ENCODE peak calls at places on chromosome 7, in nine cellular contexts. X is transverse colon; K is WTC11; E is IMR-90; P is head of caudate nucleus; M is effector memory CD8-positive, alpha-beta T cell; R is NCI-H2171 treated with DMSO at 0.1 percent for 48 hours; F is fibroblast of lung; C is Jurkat, Clone E6-1. G is an unnamed sample.

GRCh38 chr7:140653319-140654108 is 12.9 kb upstream of the DENND2A start:
- DNase-seq in X (peak), K (peak), E (peak), P (peak), M (peak), R (peak), F (peak), C (no peak), G (peak)

GRCh38 chr7:879093-879492 is 2.7 kb downstream of the GET4 start:
- DNase-seq in X (no peak), K (no peak), E (no peak), P (no peak), M (no peak), R (no peak), F (no peak), C (no peak), G (no peak)

GRCh38 chr7:33853361-33854062 is 51.8 kb upstream of the BMPER start:
- DNase-seq in X (no peak), K (no peak), E (peak), P (no peak), M (no peak), R (no peak), F (peak), C (no peak), G (peak)

GRCh38 chr7:116393654-116394053 is 105.9 kb upstream of the CAV2 start:
- DNase-seq in X (no peak), K (no peak), E (peak), P (no peak), M (no peak), R (no peak), F (peak), C (no peak), G (no peak)

GRCh38 chr7:22269963-22270362 is 87.0 kb downstream of the RAPGEF5 start:
- DNase-seq in X (peak), K (no peak), E (no peak), P (no peak), M (no peak), R (no peak), F (no peak), C (no peak), G (no peak)

GRCh38 chr7:66219805-66220204 is 14.7 kb downstream of the TPST1 start:
- DNase-seq in X (no peak), K (no peak), E (no peak), P (no peak), M (no peak), R (no peak), F (no peak), C (no peak), G (no peak)

GRCh38 chr7:85716353-85716752 is 529.5 kb upstream of the SEMA3D start:
- DNase-seq in X (no peak), K (no peak), E (peak), P (no peak), M (no peak), R (no peak), F (no peak), C (no peak), G (no peak)

GRCh38 chr7:32070051-32070405 is 179 bp downstream of the PDE1C start:
- DNase-seq in X (no peak), K (no peak), E (no peak), P (no peak), M (no peak), R (no peak), F (no peak), C (no peak), G (no peak)

GRCh38 chr7:6394114-6394513 is 53.6 kb downstream of the DAGLB start:
- DNase-seq in X (no peak), K (no peak), E (no peak), P (no peak), M (no peak), R (no peak), F (no peak), C (no peak), G (no peak)

GRCh38 chr7:47333131-47333887 is 248.6 kb downstream of the TNS3 start:
- DNase-seq in X (no peak), K (no peak), E (no peak), P (no peak), M (no peak), R (no peak), F (no peak), C (no peak), G (no peak)

GRCh38 chr7:83821866-83822265 is 172.9 kb upstream of the SEMA3E start:
- DNase-seq in X (no peak), K (no peak), E (no peak), P (no peak), M (no peak), R (no peak), F (no peak), C (no peak), G (no peak)

G was measured in stromal cell of bone marrow.